ENCODE peak calls at places on chromosomes 16 and 17, in eight cellular contexts. F is left ventricle myocardium inferior; S is naive thymus-derived CD4-positive, alpha-beta T cell; A is astrocyte; X is heart right ventricle; G is adrenal gland; Y is lung; W is kidney epithelial cell. T is an unnamed sample.
A peak's percentile ranks its signal among the peaks of the same experiment; 100 is the strongest.

GRCh38 chr16:50887500-50887899 is 145.6 kb downstream of the CYLD start:
- DNase-seq in W (no peak), X (no peak), Y (peak; percentile 22), F (no peak), G (no peak), A (no peak), S (no peak), T (no peak)

GRCh38 chr17:60311936-60312335 is 80.0 kb downstream of the USP32 start:
- DNase-seq in X (no peak), G (no peak), W (no peak), F (no peak), A (peak; percentile 80), Y (no peak), S (no peak), T (no peak)

GRCh38 chr17:68184816-68185436 is 62.9 kb upstream of the AMZ2 start:
- DNase-seq in Y (no peak), W (no peak), X (no peak), F (no peak), S (peak; percentile 58), G (no peak), A (no peak), T (no peak)

GRCh38 chr16:85157813-85158701 is 45.8 kb upstream of the CIBAR2 start:
- DNase-seq in S (peak; percentile 26), W (no peak), X (no peak), G (no peak), Y (no peak), F (no peak), A (no peak), T (no peak)

GRCh38 chr17:76000016-76000754 is 470 bp upstream of the CDK3 start:
- DNase-seq in Y (no peak), X (no peak), S (peak; percentile 27), G (no peak), F (no peak), W (no peak), A (no peak), T (no peak)

GRCh38 chr17:79263191-79263590 is 188.6 kb downstream of the ENGASE start:
- DNase-seq in Y (no peak), G (no peak), A (no peak), S (no peak), F (no peak), X (no peak), W (no peak), T (no peak)

GRCh38 chr17:40953876-40954275 is 12.9 kb downstream of the KRT39 start:
- DNase-seq in Y (no peak), X (no peak), G (no peak), F (no peak), S (no peak), W (peak; percentile 74), A (peak; percentile 97), T (no peak)

GRCh38 chr16:31428277-31428597 is at the start of gene COX6A2:
- DNase-seq in W (no peak), G (no peak), Y (no peak), F (peak; percentile 67), S (no peak), X (peak; percentile 69), A (no peak), T (peak; percentile 84)

GRCh38 chr17:7393613-7394451 is 493 bp downstream of the PLSCR3 start:
- DNase-seq in Y (no peak), A (no peak), X (no peak), S (peak; percentile 63), G (peak; percentile 39), W (no peak), F (peak; percentile 33), T (no peak)

GRCh38 chr17:51128089-51128488 is 7.4 kb upstream of the SPAG9 start:
- DNase-seq in X (no peak), F (no peak), G (no peak), Y (no peak), S (no peak), A (no peak), W (no peak), T (no peak)

GRCh38 chr16:11087691-11088431 is 143.5 kb downstream of the CLEC16A start:
- DNase-seq in W (no peak), G (no peak), S (no peak), F (no peak), X (no peak), Y (no peak), A (peak; percentile 58), T (no peak)

GRCh38 chr17:44776628-44777393 is 18.0 kb downstream of the ADAM11 start:
- DNase-seq in A (no peak), F (no peak), S (no peak), X (no peak), W (no peak), Y (no peak), G (no peak), T (no peak)

GRCh38 chr17:1928976-1929375 is 96.2 kb downstream of the RTN4RL1 start:
- DNase-seq in X (peak; percentile 66), S (no peak), G (no peak), A (no peak), Y (no peak), F (peak; percentile 68), W (no peak), T (no peak)

GRCh38 chr16:86087011-86087453 is 188.1 kb downstream of the IRF8 start:
- DNase-seq in S (no peak), G (no peak), Y (no peak), F (no peak), X (no peak), W (no peak), A (no peak), T (no peak)

GRCh38 chr16:57859331-57859730 is 57.0 kb upstream of the KIFC3 start:
- DNase-seq in X (no peak), G (no peak), F (no peak), S (no peak), A (peak; percentile 52), W (no peak), Y (no peak), T (no peak)

GRCh38 chr17:21376835-21377690 is 906 bp downstream of the KCNJ12 start:
- DNase-seq in A (peak; percentile 18), Y (no peak), W (no peak), G (no peak), S (no peak), F (no peak), X (no peak), T (peak; percentile 36)

GRCh38 chr17:28181568-28181967 is 137.4 kb upstream of the TMEM97 start:
- DNase-seq in W (no peak), F (no peak), A (no peak), X (no peak), Y (no peak), G (no peak), S (no peak), T (no peak)

GRCh38 chr17:47969975-47970724 is 763 bp upstream of the CDK5RAP3 start:
- DNase-seq in X (no peak), Y (no peak), F (no peak), G (no peak), W (no peak), A (no peak), S (no peak), T (no peak)

GRCh38 chr17:27494192-27495091 is 38.2 kb downstream of the KSR1 start:
- DNase-seq in A (peak; percentile 49), G (peak; percentile 68), W (no peak), Y (peak; percentile 83), S (no peak), F (peak; percentile 67), X (peak; percentile 23), T (peak; percentile 73)

GRCh38 chr16:84834403-84834772 is 14.6 kb downstream of the CRISPLD2 start:
- DNase-seq in S (no peak), Y (no peak), X (no peak), A (peak; percentile 67), W (no peak), G (no peak), F (no peak), T (no peak)

GRCh38 chr16:28105954-28106353 is 42.4 kb upstream of the GSG1L start:
- DNase-seq in G (no peak), Y (no peak), F (no peak), S (no peak), A (no peak), W (no peak), X (no peak), T (no peak)

GRCh38 chr16:77782694-77783093 is 5.7 kb upstream of the VAT1L start:
- DNase-seq in X (no peak), G (no peak), S (no peak), Y (no peak), A (no peak), W (no peak), F (no peak), T (no peak)

GRCh38 chr17:39002991-39003715 is 36.0 kb upstream of the FBXO47 start:
- DNase-seq in X (peak; percentile 91), G (no peak), A (peak; percentile 41), F (peak; percentile 86), Y (peak; percentile 61), W (no peak), S (peak; percentile 60), T (peak; percentile 73)

GRCh38 chr16:17829826-17830225 is 359.1 kb upstream of the XYLT1 start:
- DNase-seq in Y (no peak), G (no peak), S (no peak), X (no peak), A (peak; percentile 26), W (no peak), F (no peak), T (no peak)

GRCh38 chr17:29628619-29629018 is 5.9 kb upstream of the CORO6 start:
- DNase-seq in S (no peak), F (no peak), W (no peak), A (no peak), X (no peak), G (no peak), Y (no peak), T (peak; percentile 43)

GRCh38 chr16:2698103-2698870 is 16.0 kb downstream of the KCTD5 start:
- DNase-seq in W (no peak), F (no peak), S (no peak), A (no peak), X (no peak), G (no peak), Y (no peak), T (no peak)
- H3K36me3 ChIP-seq in W (peaks cover 2% of the 10 kb centered on the region), F (peaks cover 65% of the 10 kb centered on the region), S (peaks cover 13% of the 10 kb centered on the region), A (no peaks in the 10 kb centered on the region), X (peaks cover 69% of the 10 kb centered on the region), G (no peaks in the 10 kb centered on the region), Y (peaks cover 57% of the 10 kb centered on the region), T (peaks cover 53% of the 10 kb centered on the region)

GRCh38 chr16:70553175-70553574 is 29.6 kb downstream of the SF3B3 start:
- DNase-seq in Y (no peak), G (no peak), S (no peak), A (peak; percentile 74), F (no peak), X (no peak), W (no peak), T (no peak)
- H3K36me3 ChIP-seq in Y (peaks cover 40% of the 10 kb centered on the region), G (no peaks in the 10 kb centered on the region), S (peaks cover 44% of the 10 kb centered on the region), A (peaks cover 81% of the 10 kb centered on the region), F (peaks cover 98% of the 10 kb centered on the region), X (peaks cover 100% of the 10 kb centered on the region), W (peaks cover 3% of the 10 kb centered on the region), T (no peaks in the 10 kb centered on the region)

GRCh38 chr16:89455178-89455577 is 35.2 kb downstream of the ANKRD11 start:
- DNase-seq in F (no peak), X (no peak), Y (no peak), A (no peak), S (peak; percentile 43), G (no peak), W (no peak), T (no peak)
- H3K36me3 ChIP-seq in F (no peaks in the 10 kb centered on the region), X (no peaks in the 10 kb centered on the region), Y (peaks cover 2% of the 10 kb centered on the region), A (no peaks in the 10 kb centered on the region), S (no peaks in the 10 kb centered on the region), G (no peaks in the 10 kb centered on the region), W (no peaks in the 10 kb centered on the region), T (no peaks in the 10 kb centered on the region)

DNA sequence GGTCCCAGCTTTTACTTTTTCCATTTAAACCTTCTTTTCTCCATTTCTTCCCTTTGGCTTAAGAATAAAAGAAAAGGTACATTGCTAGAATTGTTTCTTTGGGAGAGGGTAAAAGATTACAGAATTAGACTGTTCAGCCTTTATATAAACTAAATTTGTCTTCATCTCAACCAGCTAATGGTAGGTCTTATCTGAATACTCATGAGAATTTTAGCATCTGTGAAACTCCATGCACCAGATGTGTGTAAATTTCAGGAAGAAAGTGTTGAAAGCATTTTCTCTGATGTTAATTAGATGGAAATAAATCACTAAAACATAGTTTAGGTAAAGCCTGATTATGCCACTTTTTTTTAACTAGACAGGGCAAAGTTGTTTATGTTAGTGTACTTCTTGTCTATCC is 24.9 kb downstream of the NQO1 start:
- DNase-seq in X (no peak), S (no peak), W (no peak), F (no peak), G (no peak), Y (no peak), A (no peak), T (no peak)
- H3K36me3 ChIP-seq in X (peaks cover 94% of the 10 kb centered on the region), S (no peaks in the 10 kb centered on the region), W (no peaks in the 10 kb centered on the region), F (peaks cover 32% of the 10 kb centered on the region), G (no peaks in the 10 kb centered on the region), Y (peaks cover 5% of the 10 kb centered on the region), A (peaks cover 13% of the 10 kb centered on the region), T (peaks cover 42% of the 10 kb centered on the region)